ENCODE peak calls at places on chromosomes 6 and 20, in five cellular contexts. One of them, this sample, is unnamed.

GRCh38 chr6:37756141-37756540 is 58.5 kb upstream of the MDGA1 start:
- DNase-seq in ovary: no peak
- DNase-seq in AG09309: no peak
- DNase-seq in GM12865: no peak
- DNase-seq in uterus: no peak
- DNase-seq in this sample: no peak

GRCh38 chr20:57977588-57977987 is 250.9 kb downstream of the ANKRD60 start:
- DNase-seq in GM12865: no peak
- DNase-seq in AG09309: no peak
- DNase-seq in ovary: no peak
- DNase-seq in uterus: peak
- DNase-seq in this sample: no peak

GRCh38 chr6:98823428-98823827 is 10.9 kb upstream of the POU3F2 start:
- DNase-seq in uterus: no peak
- DNase-seq in ovary: no peak
- DNase-seq in AG09309: no peak
- DNase-seq in GM12865: no peak
- DNase-seq in this sample: no peak

GRCh38 chr6:137136065-137136464 is 37.4 kb downstream of the IL22RA2 start:
- DNase-seq in AG09309: no peak
- DNase-seq in uterus: no peak
- DNase-seq in ovary: no peak
- DNase-seq in GM12865: no peak
- DNase-seq in this sample: peak

GRCh38 chr20:57061058-57061900 is 205.2 kb downstream of the BMP7 start:
- DNase-seq in AG09309: no peak
- DNase-seq in uterus: peak
- DNase-seq in ovary: no peak
- DNase-seq in GM12865: no peak
- DNase-seq in this sample: peak

GRCh38 chr6:151488226-151488625 is 5.6 kb upstream of the CCDC170 start:
- DNase-seq in uterus: no peak
- DNase-seq in AG09309: no peak
- DNase-seq in ovary: no peak
- DNase-seq in GM12865: no peak
- DNase-seq in this sample: no peak

GRCh38 chr6:104771258-104771832 is 88.4 kb downstream of the HACE1 start:
- DNase-seq in ovary: no peak
- DNase-seq in AG09309: no peak
- DNase-seq in GM12865: peak
- DNase-seq in uterus: no peak
- DNase-seq in this sample: peak

GRCh38 chr6:42729731-42730130 is 7.3 kb upstream of the PRPH2 start:
- DNase-seq in uterus: no peak
- DNase-seq in AG09309: no peak
- DNase-seq in GM12865: no peak
- DNase-seq in ovary: no peak
- DNase-seq in this sample: no peak

GRCh38 chr20:51434556-51435256 is 107.8 kb downstream of the NFATC2 start:
- DNase-seq in ovary: no peak
- DNase-seq in GM12865: no peak
- DNase-seq in uterus: no peak
- DNase-seq in AG09309: peak
- DNase-seq in this sample: peak

GRCh38 chr6:80725156-80725930 is 618.9 kb downstream of the BCKDHB start:
- DNase-seq in ovary: no peak
- DNase-seq in AG09309: no peak
- DNase-seq in uterus: no peak
- DNase-seq in GM12865: peak
- DNase-seq in this sample: no peak

GRCh38 chr20:25015986-25016385 is 23.4 kb upstream of the APMAP start:
- DNase-seq in ovary: no peak
- DNase-seq in AG09309: no peak
- DNase-seq in GM12865: no peak
- DNase-seq in uterus: no peak
- DNase-seq in this sample: no peak

GRCh38 chr6:131948221-131948661 is 2.9 kb downstream of the CCN2 start:
- DNase-seq in GM12865: no peak
- DNase-seq in uterus: no peak
- DNase-seq in ovary: no peak
- DNase-seq in AG09309: no peak
- DNase-seq in this sample: no peak

GRCh38 chr6:77298298-77298697 is 165.0 kb downstream of the HTR1B start:
- DNase-seq in ovary: no peak
- DNase-seq in uterus: no peak
- DNase-seq in AG09309: no peak
- DNase-seq in GM12865: no peak
- DNase-seq in this sample: no peak

GRCh38 chr6:145836170-145836569 is 21.6 kb upstream of the FBXO30 start:
- DNase-seq in uterus: no peak
- DNase-seq in AG09309: no peak
- DNase-seq in GM12865: peak
- DNase-seq in ovary: no peak
- DNase-seq in this sample: no peak

GRCh38 chr6:159691133-159691962 is 1.7 kb downstream of the SOD2 start:
- DNase-seq in ovary: no peak
- DNase-seq in uterus: no peak
- DNase-seq in GM12865: peak
- DNase-seq in AG09309: peak
- DNase-seq in this sample: peak

GRCh38 chr20:4261333-4262284 is 246.3 kb upstream of the RNF24 start:
- DNase-seq in uterus: no peak
- DNase-seq in ovary: no peak
- DNase-seq in GM12865: no peak
- DNase-seq in AG09309: peak
- DNase-seq in this sample: no peak

GRCh38 chr6:166275714-166276166 is 32.5 kb downstream of the PRR18 start:
- DNase-seq in AG09309: no peak
- DNase-seq in GM12865: peak
- DNase-seq in uterus: peak
- DNase-seq in ovary: peak
- DNase-seq in this sample: peak

GRCh38 chr6:25749837-25750236 is 4.7 kb upstream of the SLC17A4 start:
- DNase-seq in AG09309: no peak
- DNase-seq in uterus: no peak
- DNase-seq in GM12865: no peak
- DNase-seq in ovary: no peak
- DNase-seq in this sample: peak

GRCh38 chr6:82484001-82484400 is 120.4 kb downstream of the TPBG start:
- DNase-seq in AG09309: no peak
- DNase-seq in GM12865: no peak
- DNase-seq in uterus: no peak
- DNase-seq in ovary: no peak
- DNase-seq in this sample: no peak

GRCh38 chr6:142523485-142523884 is 221.7 kb downstream of the ADGRG6 start:
- DNase-seq in uterus: no peak
- DNase-seq in ovary: no peak
- DNase-seq in GM12865: no peak
- DNase-seq in AG09309: no peak
- DNase-seq in this sample: no peak

GRCh38 chr6:130252527-130253237 is 29.9 kb upstream of the SAMD3 start:
- DNase-seq in GM12865: no peak
- DNase-seq in ovary: no peak
- DNase-seq in uterus: no peak
- DNase-seq in AG09309: no peak
- DNase-seq in this sample: no peak

GRCh38 chr20:16201191-16201590 is 372.1 kb downstream of the KIF16B start:
- DNase-seq in AG09309: no peak
- DNase-seq in ovary: no peak
- DNase-seq in GM12865: no peak
- DNase-seq in uterus: no peak
- DNase-seq in this sample: peak

GRCh38 chr20:8094415-8094818 is 37.6 kb upstream of the PLCB1 start:
- DNase-seq in ovary: peak
- DNase-seq in uterus: peak
- DNase-seq in AG09309: no peak
- DNase-seq in GM12865: no peak
- DNase-seq in this sample: no peak

GRCh38 chr6:138973481-138974140 is 14.4 kb downstream of the REPS1 start:
- DNase-seq in uterus: no peak
- DNase-seq in ovary: no peak
- DNase-seq in AG09309: no peak
- DNase-seq in GM12865: no peak
- DNase-seq in this sample: no peak

GRCh38 chr20:32917191-32917950 is 58.6 kb downstream of the EFCAB8 start:
- DNase-seq in GM12865: no peak
- DNase-seq in AG09309: no peak
- DNase-seq in ovary: no peak
- DNase-seq in uterus: no peak
- DNase-seq in this sample: no peak

GRCh38 chr6:142810952-142811514 is 133.9 kb downstream of the HIVEP2 start:
- DNase-seq in ovary: no peak
- DNase-seq in uterus: no peak
- DNase-seq in GM12865: peak
- DNase-seq in AG09309: no peak
- DNase-seq in this sample: no peak

GRCh38 chr6:130749402-130749801 is 77.8 kb upstream of the SMLR1 start:
- DNase-seq in GM12865: peak
- DNase-seq in uterus: no peak
- DNase-seq in AG09309: no peak
- DNase-seq in ovary: no peak
- DNase-seq in this sample: peak

GRCh38 chr6:30884521-30885480 is 482 bp downstream of the DDR1 start:
- DNase-seq in ovary: peak
- DNase-seq in uterus: peak
- DNase-seq in AG09309: no peak
- DNase-seq in GM12865: peak
- DNase-seq in this sample: peak
- H3K4me3 ChIP-seq in ovary: peak
- H3K4me3 ChIP-seq in uterus: peak
- H3K4me3 ChIP-seq in AG09309: peak
- H3K4me3 ChIP-seq in GM12865: peak
- H3K4me3 ChIP-seq in this sample: no peak

GRCh38 chr6:30510419-30510818 is 21.1 kb downstream of the HLA-E start:
- DNase-seq in AG09309: no peak
- DNase-seq in ovary: no peak
- DNase-seq in uterus: no peak
- DNase-seq in GM12865: no peak
- DNase-seq in this sample: no peak

GRCh38 chr6:30513451-30513850 is 24.1 kb downstream of the HLA-E start:
- DNase-seq in uterus: no peak
- DNase-seq in AG09309: no peak
- DNase-seq in GM12865: no peak
- DNase-seq in ovary: no peak
- DNase-seq in this sample: no peak

GRCh38 chr6:30507849-30508843 is 18.8 kb downstream of the HLA-E start:
- DNase-seq in GM12865: peak
- DNase-seq in AG09309: no peak
- DNase-seq in uterus: no peak
- DNase-seq in ovary: no peak
- DNase-seq in this sample: peak

GRCh38 chr6:30511147-30511546 is 21.8 kb downstream of the HLA-E start:
- DNase-seq in uterus: no peak
- DNase-seq in GM12865: no peak
- DNase-seq in ovary: no peak
- DNase-seq in AG09309: no peak
- DNase-seq in this sample: no peak

GRCh38 chr6:30508890-30509736 is 19.8 kb downstream of the HLA-E start:
- DNase-seq in uterus: no peak
- DNase-seq in AG09309: no peak
- DNase-seq in GM12865: peak
- DNase-seq in ovary: no peak
- DNase-seq in this sample: peak
- H3K4me3 ChIP-seq in uterus: no peak
- H3K4me3 ChIP-seq in AG09309: no peak
- H3K4me3 ChIP-seq in GM12865: peak
- H3K4me3 ChIP-seq in ovary: no peak
- H3K4me3 ChIP-seq in this sample: peak

DNA sequence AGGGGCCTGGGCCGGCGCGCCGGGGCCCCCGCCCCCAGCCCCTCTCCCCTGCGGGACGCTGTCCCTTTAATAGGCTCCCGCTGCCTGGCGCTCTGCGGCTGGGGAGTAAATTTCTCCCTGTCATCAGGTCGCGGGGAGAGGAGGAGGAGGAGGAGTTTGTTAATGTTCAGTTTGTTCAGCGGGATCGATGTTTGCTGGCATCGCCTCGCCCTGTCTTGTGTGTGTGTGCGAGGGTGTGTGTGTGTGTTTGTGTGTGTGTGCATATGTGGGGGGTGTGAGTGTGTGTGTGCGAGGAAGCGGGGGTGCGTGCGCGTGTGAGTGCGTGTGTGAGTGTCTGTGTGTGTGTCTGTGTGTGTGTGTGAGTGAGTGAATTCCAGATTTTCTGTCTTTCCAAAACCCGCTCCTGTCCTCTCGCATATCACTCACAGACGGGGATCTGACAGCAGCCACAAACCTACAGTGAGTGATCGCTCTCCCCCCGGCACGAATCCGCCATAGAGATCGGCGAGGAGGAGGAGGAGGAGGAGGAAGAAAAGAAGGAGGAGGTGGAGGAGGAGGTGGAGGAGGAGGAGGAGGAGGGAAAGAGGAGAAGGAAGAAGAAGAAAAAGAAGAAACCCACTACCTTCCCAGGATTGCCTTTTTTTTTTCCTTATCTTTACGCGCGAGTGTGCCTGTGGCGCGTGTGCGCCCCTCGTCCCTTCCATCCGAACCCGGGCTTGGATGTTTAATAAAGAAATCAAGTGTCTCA is at the start of gene TSHZ2:
- DNase-seq in ovary: peak
- DNase-seq in AG09309: no peak
- DNase-seq in GM12865: peak
- DNase-seq in uterus: peak
- DNase-seq in this sample: no peak
- H3K4me3 ChIP-seq in ovary: peak
- H3K4me3 ChIP-seq in AG09309: peak
- H3K4me3 ChIP-seq in GM12865: peak
- H3K4me3 ChIP-seq in uterus: peak
- H3K4me3 ChIP-seq in this sample: no peak

DNA sequence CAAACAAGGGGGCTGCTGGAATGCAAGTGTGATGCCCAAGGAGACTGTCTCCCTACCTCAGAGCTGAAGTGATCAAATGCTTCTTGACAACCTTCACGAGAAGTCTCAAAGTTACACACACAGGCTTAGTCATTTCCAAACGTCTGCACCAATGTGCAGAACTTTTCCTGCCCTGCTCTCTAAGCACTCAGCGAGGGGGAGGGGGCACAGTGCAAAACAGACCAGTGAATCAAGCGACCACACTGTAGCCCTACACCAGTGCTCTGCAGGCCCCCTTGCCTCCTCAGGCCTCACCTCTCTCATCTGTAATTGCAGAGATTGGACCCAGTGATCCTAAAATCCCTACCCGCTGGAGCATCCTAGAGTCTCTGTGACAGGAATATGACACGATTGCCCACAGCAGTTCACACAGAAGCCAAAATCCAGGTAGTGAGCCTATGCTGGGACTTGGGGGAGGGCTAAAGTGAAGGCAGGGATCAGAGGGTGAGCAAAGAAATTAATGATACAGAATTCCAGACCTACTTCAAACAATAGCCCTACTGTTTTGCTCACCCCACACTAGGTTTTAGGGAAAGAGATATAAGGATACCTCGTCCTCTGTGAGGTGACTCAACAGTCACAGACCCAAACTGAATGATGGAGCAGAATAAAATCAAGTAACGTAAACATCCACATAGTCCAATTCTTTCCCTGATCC is 56.4 kb downstream of the ATXN1 start:
- DNase-seq in ovary: no peak
- DNase-seq in GM12865: peak
- DNase-seq in uterus: no peak
- DNase-seq in AG09309: no peak
- DNase-seq in this sample: peak
- H3K4me3 ChIP-seq in ovary: peak
- H3K4me3 ChIP-seq in GM12865: no peak
- H3K4me3 ChIP-seq in uterus: peak
- H3K4me3 ChIP-seq in AG09309: peak
- H3K4me3 ChIP-seq in this sample: no peak